ENCODE peak calls at places on chromosomes 2 and 18, in five cellular contexts. One of them, this sample, is unnamed. For H3K36me3, the result is how much of the 10 kb centered on the place peaks cover.

GRCh38 chr2:203808041-203808750 is 59.4 kb upstream of the CTLA4 start:
- DNase-seq in CD8-positive, alpha-beta T cell: no peak
- DNase-seq in sigmoid colon: no peak
- DNase-seq in IMR-90: peak
- DNase-seq in heart left ventricle: no peak
- DNase-seq in this sample: no peak

GRCh38 chr2:153645640-153646039 is 167.1 kb upstream of the RPRM start:
- DNase-seq in sigmoid colon: no peak
- DNase-seq in IMR-90: no peak
- DNase-seq in CD8-positive, alpha-beta T cell: no peak
- DNase-seq in heart left ventricle: no peak
- DNase-seq in this sample: no peak

GRCh38 chr2:219073413-219074129 is 12.8 kb upstream of the IHH start:
- DNase-seq in CD8-positive, alpha-beta T cell: no peak
- DNase-seq in heart left ventricle: no peak
- DNase-seq in IMR-90: peak
- DNase-seq in sigmoid colon: no peak
- DNase-seq in this sample: no peak

GRCh38 chr18:59145055-59145454 is 5.4 kb downstream of the SEC11C start:
- DNase-seq in IMR-90: no peak
- DNase-seq in CD8-positive, alpha-beta T cell: no peak
- DNase-seq in sigmoid colon: no peak
- DNase-seq in heart left ventricle: no peak
- DNase-seq in this sample: no peak

GRCh38 chr18:53796042-53796729 is 428.3 kb downstream of the MBD2 start:
- DNase-seq in sigmoid colon: no peak
- DNase-seq in IMR-90: peak
- DNase-seq in CD8-positive, alpha-beta T cell: no peak
- DNase-seq in heart left ventricle: no peak
- DNase-seq in this sample: no peak

GRCh38 chr2:63589148-63589972 is 597 bp downstream of the MDH1 start:
- DNase-seq in IMR-90: no peak
- DNase-seq in CD8-positive, alpha-beta T cell: no peak
- DNase-seq in sigmoid colon: no peak
- DNase-seq in heart left ventricle: no peak
- DNase-seq in this sample: no peak

GRCh38 chr2:241804326-241805276 is 4.4 kb upstream of the NEU4 start:
- DNase-seq in IMR-90: no peak
- DNase-seq in heart left ventricle: peak
- DNase-seq in CD8-positive, alpha-beta T cell: peak
- DNase-seq in sigmoid colon: peak
- DNase-seq in this sample: peak

GRCh38 chr2:33073018-33073417 is 126.3 kb downstream of the LTBP1 start:
- DNase-seq in heart left ventricle: no peak
- DNase-seq in sigmoid colon: no peak
- DNase-seq in CD8-positive, alpha-beta T cell: no peak
- DNase-seq in IMR-90: peak
- DNase-seq in this sample: no peak

DNA sequence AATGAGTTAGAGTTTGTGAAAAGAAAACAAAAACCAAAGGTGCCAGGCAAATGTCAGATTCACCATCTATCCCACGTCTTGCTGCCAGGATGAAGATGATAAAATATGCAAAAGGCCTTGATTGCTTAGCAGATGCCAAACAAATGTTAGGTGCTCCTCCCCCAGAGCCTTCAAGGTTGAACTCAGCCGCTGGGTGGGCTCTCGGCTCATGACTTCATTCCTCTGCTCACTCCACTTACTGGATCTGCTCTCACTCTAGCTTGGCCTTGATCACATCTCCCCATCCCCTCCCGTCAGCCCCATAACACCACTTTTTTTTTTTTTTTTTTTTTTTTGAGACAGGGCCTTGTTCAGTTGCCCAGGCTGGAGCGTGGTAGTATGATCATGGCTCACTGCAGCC is 38.5 kb downstream of the SH2D6 start:
- DNase-seq in CD8-positive, alpha-beta T cell: no peak
- DNase-seq in IMR-90: no peak
- DNase-seq in heart left ventricle: no peak
- DNase-seq in sigmoid colon: no peak
- DNase-seq in this sample: no peak
- H3K27ac ChIP-seq in CD8-positive, alpha-beta T cell: no peak
- H3K27ac ChIP-seq in IMR-90: no peak
- H3K27ac ChIP-seq in heart left ventricle: no peak
- H3K27ac ChIP-seq in sigmoid colon: no peak
- H3K27ac ChIP-seq in this sample: no peak

DNA sequence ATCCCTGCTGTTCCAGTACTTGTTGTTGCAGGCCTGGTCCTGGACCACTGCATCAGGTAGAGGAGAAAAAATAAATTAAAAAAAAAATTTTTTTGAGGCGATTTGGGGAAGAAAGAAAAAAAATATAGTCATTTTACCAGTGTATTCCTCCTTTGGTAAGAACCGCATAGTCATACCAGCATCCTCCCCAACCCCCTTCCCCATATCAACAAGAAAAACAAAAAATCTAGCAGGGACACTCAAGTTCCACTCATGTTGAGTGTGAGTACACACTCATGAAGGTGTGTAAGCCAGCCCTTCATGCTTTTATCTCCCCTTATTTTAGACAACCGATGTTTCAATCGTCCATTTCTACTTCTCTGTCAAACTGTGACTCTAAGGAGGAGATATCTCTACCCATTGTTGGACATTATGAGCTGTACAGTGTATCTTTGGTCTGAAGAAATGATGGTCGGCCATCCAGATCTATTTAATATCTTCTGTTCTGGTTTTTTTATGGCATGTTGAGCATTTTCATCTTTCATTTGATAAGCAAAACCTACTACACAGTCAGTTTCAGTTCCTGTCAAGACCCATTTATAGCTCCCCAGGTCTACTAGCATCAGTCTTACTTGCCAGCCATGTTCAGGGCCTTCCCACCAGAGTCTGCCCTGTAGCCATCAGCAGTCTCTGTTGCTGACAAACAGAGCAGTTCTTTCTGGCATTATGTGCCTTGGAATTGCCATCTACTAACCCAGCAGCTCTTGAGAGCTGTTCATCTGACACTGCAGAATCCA is 20.0 kb downstream of the ELP2 start:
- DNase-seq in CD8-positive, alpha-beta T cell: no peak
- DNase-seq in IMR-90: no peak
- DNase-seq in sigmoid colon: no peak
- DNase-seq in heart left ventricle: no peak
- DNase-seq in this sample: no peak
- H3K36me3 ChIP-seq in CD8-positive, alpha-beta T cell: under half
- H3K36me3 ChIP-seq in IMR-90: half or more
- H3K36me3 ChIP-seq in sigmoid colon: under half
- H3K36me3 ChIP-seq in heart left ventricle: under half
- H3K36me3 ChIP-seq in this sample: half or more

GRCh38 chr2:47344890-47345583 is 57.9 kb upstream of the MSH2 start:
- DNase-seq in IMR-90: peak
- DNase-seq in heart left ventricle: peak
- DNase-seq in sigmoid colon: peak
- DNase-seq in CD8-positive, alpha-beta T cell: no peak
- DNase-seq in this sample: peak
- H3K4me3 ChIP-seq in IMR-90: no peak
- H3K4me3 ChIP-seq in heart left ventricle: peak
- H3K4me3 ChIP-seq in sigmoid colon: no peak
- H3K4me3 ChIP-seq in CD8-positive, alpha-beta T cell: no peak
- H3K4me3 ChIP-seq in this sample: peak

DNA sequence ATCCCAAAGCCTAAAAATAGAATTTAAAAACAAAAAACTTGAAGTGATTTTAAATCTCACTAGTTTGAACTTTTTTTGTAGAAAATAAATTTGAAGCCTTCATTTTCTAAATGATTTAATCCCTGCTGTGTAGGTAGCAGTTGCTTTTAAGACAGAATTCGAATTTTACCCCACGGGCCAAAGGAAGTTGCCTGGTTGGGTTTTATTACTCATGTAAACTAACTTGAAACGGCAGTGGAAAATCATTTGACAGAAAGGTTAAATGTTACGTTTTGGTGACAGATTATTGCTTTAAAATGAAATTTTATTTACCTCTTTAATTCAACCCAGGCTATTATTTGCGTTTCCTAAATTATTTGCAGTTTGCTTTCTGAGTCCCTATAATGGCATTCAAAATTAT is 2.0 kb downstream of the MAPRE2 start:
- DNase-seq in heart left ventricle: no peak
- DNase-seq in IMR-90: no peak
- DNase-seq in CD8-positive, alpha-beta T cell: no peak
- DNase-seq in sigmoid colon: no peak
- DNase-seq in this sample: no peak
- H3K27ac ChIP-seq in heart left ventricle: peak
- H3K27ac ChIP-seq in IMR-90: no peak
- H3K27ac ChIP-seq in CD8-positive, alpha-beta T cell: peak
- H3K27ac ChIP-seq in sigmoid colon: peak
- H3K27ac ChIP-seq in this sample: peak

DNA sequence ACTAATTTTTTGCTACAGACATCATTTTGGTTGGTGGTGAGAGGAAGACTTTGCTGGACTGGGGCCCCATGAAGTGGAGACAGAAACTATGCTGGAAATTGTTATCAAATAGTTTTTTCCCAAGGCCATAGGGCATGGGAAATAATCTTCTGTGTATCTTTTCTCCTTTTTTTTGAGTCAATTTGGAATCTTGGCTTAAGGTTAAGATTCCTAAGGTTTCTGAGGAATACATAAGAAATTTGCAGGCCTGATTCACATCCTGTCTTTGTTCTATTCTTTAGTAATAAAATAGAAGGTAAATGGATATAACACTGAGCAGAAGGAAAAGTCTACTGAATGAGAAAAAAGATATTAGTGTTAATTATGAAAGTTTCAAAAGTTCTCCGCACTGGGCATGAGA is 16.6 kb downstream of the SMC6 start:
- DNase-seq in IMR-90: peak
- DNase-seq in CD8-positive, alpha-beta T cell: no peak
- DNase-seq in heart left ventricle: no peak
- DNase-seq in sigmoid colon: no peak
- DNase-seq in this sample: no peak
- H3K36me3 ChIP-seq in IMR-90: under half
- H3K36me3 ChIP-seq in CD8-positive, alpha-beta T cell: under half
- H3K36me3 ChIP-seq in heart left ventricle: under half
- H3K36me3 ChIP-seq in sigmoid colon: under half
- H3K36me3 ChIP-seq in this sample: under half

GRCh38 chr18:22171839-22172582 is 2.6 kb downstream of the GATA6 start:
- DNase-seq in sigmoid colon: no peak
- DNase-seq in heart left ventricle: no peak
- DNase-seq in IMR-90: no peak
- DNase-seq in CD8-positive, alpha-beta T cell: no peak
- DNase-seq in this sample: no peak
- H3K4me3 ChIP-seq in sigmoid colon: peak
- H3K4me3 ChIP-seq in heart left ventricle: peak
- H3K4me3 ChIP-seq in IMR-90: peak
- H3K4me3 ChIP-seq in CD8-positive, alpha-beta T cell: no peak
- H3K4me3 ChIP-seq in this sample: peak